ENCODE peak calls at places on chromosome 14, in seven cellular contexts. Q, J, Z, W, C, H and R are unnamed samples.

GRCh38 chr14:29339491-29339890 is 572.9 kb downstream of the FOXG1 start:
- DNase-seq in Q (no peak), J (no peak), Z (no peak), W (no peak), C (no peak), H (no peak), R (no peak)

GRCh38 chr14:98548071-98548686 is 723.8 kb downstream of the BCL11B start:
- DNase-seq in Q (no peak), J (no peak), Z (no peak), W (no peak), C (no peak), H (no peak), R (no peak)

GRCh38 chr14:35374273-35374681 is 30.3 kb downstream of the NFKBIA start:
- DNase-seq in Q (peak; percentile 54), J (peak; percentile 89), Z (peak; percentile 50), W (peak; percentile 35), C (no peak), H (peak; percentile 33), R (peak; percentile 41)

GRCh38 chr14:22095845-22096510 is 422.4 kb upstream of the OR4E1 start:
- DNase-seq in Q (no peak), J (peak; percentile 29), Z (no peak), W (no peak), C (no peak), H (no peak), R (no peak)

GRCh38 chr14:95253039-95253620 is 66.6 kb downstream of the CLMN start:
- DNase-seq in Q (no peak), J (no peak), Z (no peak), W (no peak), C (no peak), H (no peak), R (no peak)

GRCh38 chr14:103548463-103549351 is 13.8 kb downstream of the BAG5 start:
- DNase-seq in Q (peak; percentile 7), J (no peak), Z (no peak), W (no peak), C (no peak), H (peak; percentile 58), R (no peak)

GRCh38 chr14:53953828-53954550 is 2.6 kb downstream of the BMP4 start:
- DNase-seq in Q (peak; percentile 31), J (peak; percentile 24), Z (no peak), W (no peak), C (peak; percentile 57), H (peak; percentile 70), R (peak; percentile 70)

GRCh38 chr14:88667555-88668273 is 104.9 kb downstream of the ZC3H14 start:
- DNase-seq in Q (peak; percentile 49), J (peak; percentile 70), Z (peak; percentile 46), W (peak; percentile 68), C (peak; percentile 89), H (no peak), R (peak; percentile 8)

GRCh38 chr14:94025720-94026119 is 420 bp upstream of the OTUB2 start:
- DNase-seq in Q (no peak), J (no peak), Z (no peak), W (no peak), C (no peak), H (no peak), R (no peak)
- H3K4me3 ChIP-seq in Q (no peak overlapping the region), J (peak overlapping the region; percentile 29), Z (peak overlapping the region; percentile 43), W (peak overlapping the region; percentile 49), C (peak overlapping the region; percentile 24), H (no peak overlapping the region), R (no peak overlapping the region)

DNA sequence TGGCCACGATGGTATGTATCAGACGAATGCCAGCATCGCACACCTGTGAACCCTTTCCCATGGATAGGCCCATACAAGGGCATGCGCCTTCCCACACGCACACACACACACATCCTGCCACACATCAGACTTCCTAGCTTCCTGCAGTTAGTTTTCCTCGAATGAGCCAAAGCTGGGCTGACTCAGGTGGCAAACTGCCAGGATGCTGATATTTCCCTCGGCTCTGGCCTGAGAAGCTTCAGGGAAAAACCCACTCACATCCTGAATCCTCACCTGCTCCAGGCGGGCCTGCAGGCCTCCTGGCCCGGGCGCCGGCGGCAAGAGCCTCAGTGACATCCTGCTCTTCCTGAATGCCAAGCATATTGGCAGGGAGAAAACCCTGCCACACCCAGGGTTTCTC is 22.4 kb downstream of the CALM1 start:
- DNase-seq in Q (peak; percentile 60), J (no peak), Z (peak; percentile 76), W (peak; percentile 47), C (no peak), H (no peak), R (no peak)
- TF ChIP-seq POLR2AphosphoS5 in Q (peak; percentile 47), J (no peak), Z (no peak), W (peak; percentile 37), C (no peak), H (peak; percentile 70), R (no peak)

DNA sequence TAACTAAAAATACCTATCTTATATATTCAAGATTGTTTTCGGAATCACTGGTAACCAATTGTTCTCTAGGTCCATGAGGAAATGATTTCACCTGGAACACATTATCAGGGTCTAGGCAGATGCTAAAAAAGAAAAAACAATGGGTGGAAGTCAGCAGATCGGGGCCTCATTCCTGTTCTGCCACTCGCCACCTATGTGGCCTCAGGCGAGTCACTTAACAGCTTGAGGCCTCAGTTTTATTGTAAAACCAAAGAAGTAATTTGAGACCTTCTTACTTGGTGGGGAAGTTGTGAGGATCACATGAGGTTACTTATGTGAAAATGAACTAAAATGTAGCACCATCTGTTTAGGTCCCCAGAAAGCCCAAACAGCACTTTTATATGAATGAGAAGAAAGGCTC is 6.2 kb upstream of the RNASE10 start:
- DNase-seq in Q (no peak), J (no peak), Z (no peak), W (no peak), C (peak; percentile 49), H (no peak), R (peak; percentile 49)
- H3K4me3 ChIP-seq in Q (no peak overlapping the region), J (no peak overlapping the region), Z (no peak overlapping the region), W (no peak overlapping the region), C (no peak overlapping the region), H (no peak overlapping the region), R (no peak overlapping the region)

GRCh38 chr14:100776681-100777365 is 49.1 kb upstream of the MEG3 start:
- DNase-seq in Q (no peak), J (no peak), Z (no peak), W (no peak), C (no peak), H (peak; percentile 59), R (no peak)

GRCh38 chr14:100777366-100778077 is 48.4 kb upstream of the MEG3 start:
- DNase-seq in Q (no peak), J (no peak), Z (no peak), W (no peak), C (no peak), H (peak; percentile 37), R (no peak)

GRCh38 chr14:100778951-100779690 is 46.8 kb upstream of the MEG3 start:
- DNase-seq in Q (no peak), J (no peak), Z (no peak), W (no peak), C (no peak), H (peak; percentile 65), R (no peak)

GRCh38 chr14:100779691-100780080 is 46.2 kb upstream of the MEG3 start:
- DNase-seq in Q (peak; percentile 5), J (no peak), Z (no peak), W (no peak), C (no peak), H (peak; percentile 56), R (no peak)

GRCh38 chr14:100778078-100778927 is 47.6 kb upstream of the MEG3 start:
- DNase-seq in Q (no peak), J (no peak), Z (no peak), W (no peak), C (no peak), H (peak; percentile 51), R (no peak)
- TF ChIP-seq POLR2AphosphoS5 in Q (no peak), J (no peak), Z (no peak), W (no peak), C (no peak), H (no peak), R (no peak)

DNA sequence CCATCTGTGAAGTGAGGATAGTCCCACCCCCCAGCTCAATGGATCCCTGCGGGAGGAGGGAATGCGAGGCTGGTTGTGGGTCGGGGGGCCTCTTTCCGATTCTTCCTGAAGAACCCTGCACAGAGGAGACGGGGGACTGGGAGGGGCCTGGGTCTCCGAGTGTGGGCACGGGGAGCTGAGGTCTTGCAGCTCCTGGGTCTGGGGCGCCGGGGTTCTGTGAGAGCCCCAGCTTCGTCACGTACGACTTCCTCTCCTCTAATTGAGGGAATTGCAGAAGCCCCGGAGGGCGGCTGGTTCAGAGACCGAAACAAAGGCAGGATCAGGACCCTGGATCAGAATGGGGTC is 66.6 kb downstream of the DIO3 start:
- DNase-seq in Q (no peak), J (no peak), Z (no peak), W (no peak), C (no peak), H (no peak), R (no peak)
- H3K4me3 ChIP-seq in Q (no peak overlapping the region), J (no peak overlapping the region), Z (no peak overlapping the region), W (no peak overlapping the region), C (no peak overlapping the region), H (no peak overlapping the region), R (no peak overlapping the region)

DNA sequence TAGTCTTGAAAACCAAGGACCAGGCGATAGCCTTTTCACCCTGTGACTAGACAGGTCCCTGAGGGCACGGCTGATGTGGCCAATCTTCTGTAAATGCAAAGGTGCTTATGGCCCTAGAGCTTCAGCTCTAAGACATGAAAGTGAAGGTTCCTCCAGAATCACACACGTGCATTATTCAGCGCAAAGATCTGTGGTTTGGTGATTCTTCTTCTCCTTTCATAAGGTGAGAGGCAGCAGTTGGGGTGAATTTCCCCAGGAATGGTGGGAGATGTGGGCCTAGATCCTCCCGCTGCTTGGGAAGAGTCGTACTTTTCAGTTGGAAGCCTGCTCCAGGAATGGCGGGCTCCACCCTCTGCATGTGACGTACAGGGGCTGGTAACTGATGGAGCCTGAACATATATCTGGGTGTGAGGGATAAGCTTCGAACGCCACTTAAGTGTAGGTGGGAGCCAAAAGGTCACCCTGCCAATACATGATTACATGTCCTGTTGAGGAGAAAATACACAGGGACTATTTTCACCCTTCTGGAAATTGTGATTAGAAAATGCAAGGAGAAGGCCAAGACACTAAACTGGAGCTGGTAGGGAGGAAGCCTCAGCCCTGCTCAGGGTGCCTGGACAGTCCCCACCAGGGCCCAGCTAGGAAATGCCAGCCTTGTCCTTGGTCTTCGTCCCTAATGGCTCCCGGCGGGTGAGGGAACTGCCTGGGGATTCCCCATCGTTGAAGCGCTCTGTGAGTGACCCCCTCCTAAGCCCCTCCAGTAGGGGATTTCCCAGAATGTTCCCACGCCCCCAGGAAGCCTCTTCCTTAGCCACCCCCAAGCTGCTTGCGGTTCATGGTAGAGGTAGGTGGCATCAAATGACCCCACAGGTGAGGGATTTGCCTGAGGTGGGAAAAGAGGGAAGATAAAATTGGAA is 17.6 kb downstream of the BATF start:
- DNase-seq in Q (no peak), J (no peak), Z (no peak), W (no peak), C (peak; percentile 36), H (no peak), R (no peak)
- TF ChIP-seq POLR2AphosphoS5 in Q (no peak), J (no peak), Z (no peak), W (no peak), C (no peak), H (no peak), R (no peak)

DNA sequence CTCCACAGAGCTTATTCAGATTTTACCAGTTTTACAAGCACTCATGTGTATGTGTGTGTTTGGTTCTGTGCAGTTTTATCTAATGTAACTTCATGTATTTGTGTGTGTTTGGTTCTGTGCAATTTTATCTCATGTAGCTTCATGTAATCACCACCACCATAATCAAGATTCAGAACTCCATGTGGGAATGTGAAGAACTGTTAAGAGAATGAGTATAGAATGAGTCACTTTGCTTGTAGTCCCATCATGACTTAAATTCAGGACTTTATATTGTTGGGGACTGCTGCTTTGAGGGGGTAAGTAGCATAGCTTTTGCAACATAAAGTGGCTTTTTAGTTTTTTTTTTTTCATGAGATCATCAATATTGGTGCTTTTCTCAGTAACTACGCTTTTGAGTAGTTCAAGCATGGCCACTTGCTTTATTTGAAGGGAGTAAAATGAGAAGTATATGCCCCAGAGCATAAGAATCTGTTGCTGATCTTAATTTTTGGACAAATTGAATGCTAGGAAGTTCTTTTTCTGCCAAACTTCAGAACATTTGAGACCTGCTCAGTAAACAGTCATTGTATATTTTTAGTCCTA is 28.9 kb downstream of the PROX2 start:
- DNase-seq in Q (no peak), J (no peak), Z (no peak), W (no peak), C (no peak), H (no peak), R (no peak)
- H3K4me3 ChIP-seq in Q (no peak overlapping the region), J (no peak overlapping the region), Z (no peak overlapping the region), W (no peak overlapping the region), C (no peak overlapping the region), H (no peak overlapping the region), R (no peak overlapping the region)